ENCODE peak calls at places on chromosomes 12 and 14, in eight cellular contexts. One of them, this sample, is unnamed.

GRCh38 chr14:57009585-57010515 is 199.6 kb upstream of the OTX2 start:
- DNase-seq in NCI-H2081: no peak
- DNase-seq in AG09309: no peak
- DNase-seq in NCI-H345: no peak
- DNase-seq in KBM-7: peak
- DNase-seq in fibroblast of lung: no peak
- DNase-seq in H4: no peak
- DNase-seq in HS-27A: no peak
- DNase-seq in this sample: peak

GRCh38 chr12:66092559-66093269 is 37.8 kb downstream of the LLPH start:
- DNase-seq in NCI-H2081: no peak
- DNase-seq in AG09309: peak
- DNase-seq in NCI-H345: no peak
- DNase-seq in KBM-7: no peak
- DNase-seq in fibroblast of lung: peak
- DNase-seq in H4: no peak
- DNase-seq in HS-27A: peak
- DNase-seq in this sample: no peak

GRCh38 chr14:32940066-32940651 is 1.5 kb downstream of the NPAS3 start:
- DNase-seq in NCI-H2081: peak
- DNase-seq in AG09309: no peak
- DNase-seq in NCI-H345: peak
- DNase-seq in KBM-7: peak
- DNase-seq in fibroblast of lung: peak
- DNase-seq in H4: no peak
- DNase-seq in HS-27A: no peak
- DNase-seq in this sample: peak

GRCh38 chr12:125185740-125186470 is 120.7 kb downstream of the AACS start:
- DNase-seq in NCI-H2081: no peak
- DNase-seq in AG09309: peak
- DNase-seq in NCI-H345: peak
- DNase-seq in KBM-7: peak
- DNase-seq in fibroblast of lung: peak
- DNase-seq in H4: peak
- DNase-seq in HS-27A: no peak
- DNase-seq in this sample: peak

GRCh38 chr12:42140901-42141300 is 3.8 kb downstream of the GXYLT1 start:
- DNase-seq in NCI-H2081: no peak
- DNase-seq in AG09309: no peak
- DNase-seq in NCI-H345: no peak
- DNase-seq in KBM-7: no peak
- DNase-seq in fibroblast of lung: peak
- DNase-seq in H4: peak
- DNase-seq in HS-27A: no peak
- DNase-seq in this sample: no peak

GRCh38 chr12:130683080-130683479 is 33.0 kb downstream of the RIMBP2 start:
- DNase-seq in NCI-H2081: no peak
- DNase-seq in AG09309: no peak
- DNase-seq in NCI-H345: no peak
- DNase-seq in KBM-7: no peak
- DNase-seq in fibroblast of lung: no peak
- DNase-seq in H4: no peak
- DNase-seq in HS-27A: no peak
- DNase-seq in this sample: no peak

GRCh38 chr12:61521258-61521657 is 738.9 kb upstream of the USP15 start:
- DNase-seq in NCI-H2081: no peak
- DNase-seq in AG09309: no peak
- DNase-seq in NCI-H345: no peak
- DNase-seq in KBM-7: no peak
- DNase-seq in fibroblast of lung: no peak
- DNase-seq in H4: no peak
- DNase-seq in HS-27A: no peak
- DNase-seq in this sample: no peak

GRCh38 chr14:69539631-69540410 is 34.9 kb downstream of the CCDC177 start:
- DNase-seq in NCI-H2081: no peak
- DNase-seq in AG09309: peak
- DNase-seq in NCI-H345: no peak
- DNase-seq in KBM-7: no peak
- DNase-seq in fibroblast of lung: peak
- DNase-seq in H4: peak
- DNase-seq in HS-27A: no peak
- DNase-seq in this sample: no peak

GRCh38 chr12:2384029-2384386 is 331.2 kb downstream of the CACNA1C start:
- DNase-seq in NCI-H2081: no peak
- DNase-seq in AG09309: no peak
- DNase-seq in NCI-H345: no peak
- DNase-seq in KBM-7: no peak
- DNase-seq in fibroblast of lung: peak
- DNase-seq in H4: no peak
- DNase-seq in HS-27A: no peak
- DNase-seq in this sample: no peak

GRCh38 chr12:97500537-97500936 is 37.9 kb downstream of the RMST start:
- DNase-seq in NCI-H2081: no peak
- DNase-seq in AG09309: no peak
- DNase-seq in NCI-H345: no peak
- DNase-seq in KBM-7: no peak
- DNase-seq in fibroblast of lung: no peak
- DNase-seq in H4: no peak
- DNase-seq in HS-27A: no peak
- DNase-seq in this sample: no peak

GRCh38 chr12:58443981-58444371 is 476.3 kb downstream of the LRIG3 start:
- DNase-seq in NCI-H2081: no peak
- DNase-seq in AG09309: no peak
- DNase-seq in NCI-H345: no peak
- DNase-seq in KBM-7: no peak
- DNase-seq in fibroblast of lung: peak
- DNase-seq in H4: peak
- DNase-seq in HS-27A: no peak
- DNase-seq in this sample: peak

GRCh38 chr12:131929530-131930456 is 717 bp downstream of the PUS1 start:
- DNase-seq in NCI-H2081: no peak
- DNase-seq in AG09309: no peak
- DNase-seq in NCI-H345: peak
- DNase-seq in KBM-7: peak
- DNase-seq in fibroblast of lung: peak
- DNase-seq in H4: no peak
- DNase-seq in HS-27A: no peak
- DNase-seq in this sample: peak

GRCh38 chr12:41661141-41661540 is 473.0 kb downstream of the PDZRN4 start:
- DNase-seq in NCI-H2081: no peak
- DNase-seq in AG09309: no peak
- DNase-seq in NCI-H345: no peak
- DNase-seq in KBM-7: no peak
- DNase-seq in fibroblast of lung: no peak
- DNase-seq in H4: no peak
- DNase-seq in HS-27A: no peak
- DNase-seq in this sample: no peak

GRCh38 chr12:10381912-10382628 is 7.8 kb downstream of the KLRK1 start:
- DNase-seq in NCI-H2081: no peak
- DNase-seq in AG09309: no peak
- DNase-seq in NCI-H345: no peak
- DNase-seq in KBM-7: no peak
- DNase-seq in fibroblast of lung: no peak
- DNase-seq in H4: no peak
- DNase-seq in HS-27A: no peak
- DNase-seq in this sample: no peak

GRCh38 chr14:36212987-36213386 is 36.5 kb upstream of the PTCSC3 start:
- DNase-seq in NCI-H2081: no peak
- DNase-seq in AG09309: no peak
- DNase-seq in NCI-H345: no peak
- DNase-seq in KBM-7: no peak
- DNase-seq in fibroblast of lung: no peak
- DNase-seq in H4: no peak
- DNase-seq in HS-27A: no peak
- DNase-seq in this sample: no peak

GRCh38 chr12:24226745-24227350 is 277.4 kb upstream of the SOX5 start:
- DNase-seq in NCI-H2081: no peak
- DNase-seq in AG09309: no peak
- DNase-seq in NCI-H345: no peak
- DNase-seq in KBM-7: no peak
- DNase-seq in fibroblast of lung: peak
- DNase-seq in H4: peak
- DNase-seq in HS-27A: no peak
- DNase-seq in this sample: no peak

GRCh38 chr14:54654600-54654999 is 87.7 kb downstream of the SAMD4A start:
- DNase-seq in NCI-H2081: no peak
- DNase-seq in AG09309: no peak
- DNase-seq in NCI-H345: no peak
- DNase-seq in KBM-7: no peak
- DNase-seq in fibroblast of lung: no peak
- DNase-seq in H4: no peak
- DNase-seq in HS-27A: no peak
- DNase-seq in this sample: no peak

GRCh38 chr12:47302111-47302597 is 222.4 kb upstream of the AMIGO2 start:
- DNase-seq in NCI-H2081: no peak
- DNase-seq in AG09309: no peak
- DNase-seq in NCI-H345: no peak
- DNase-seq in KBM-7: no peak
- DNase-seq in fibroblast of lung: peak
- DNase-seq in H4: no peak
- DNase-seq in HS-27A: no peak
- DNase-seq in this sample: no peak

GRCh38 chr12:106889326-106889725 is 66.4 kb upstream of the TMEM263 start:
- DNase-seq in NCI-H2081: no peak
- DNase-seq in AG09309: no peak
- DNase-seq in NCI-H345: no peak
- DNase-seq in KBM-7: no peak
- DNase-seq in fibroblast of lung: no peak
- DNase-seq in H4: no peak
- DNase-seq in HS-27A: no peak
- DNase-seq in this sample: no peak

GRCh38 chr12:65791400-65791799 is 32.9 kb upstream of the HMGA2 start:
- DNase-seq in NCI-H2081: no peak
- DNase-seq in AG09309: no peak
- DNase-seq in NCI-H345: no peak
- DNase-seq in KBM-7: no peak
- DNase-seq in fibroblast of lung: no peak
- DNase-seq in H4: no peak
- DNase-seq in HS-27A: no peak
- DNase-seq in this sample: no peak

GRCh38 chr12:105292705-105293104 is 37.8 kb upstream of the C12orf75 start:
- DNase-seq in NCI-H2081: no peak
- DNase-seq in AG09309: no peak
- DNase-seq in NCI-H345: no peak
- DNase-seq in KBM-7: no peak
- DNase-seq in fibroblast of lung: peak
- DNase-seq in H4: no peak
- DNase-seq in HS-27A: no peak
- DNase-seq in this sample: no peak

GRCh38 chr12:114673169-114673833 is 10.7 kb downstream of the TBX3 start:
- DNase-seq in NCI-H2081: no peak
- DNase-seq in AG09309: no peak
- DNase-seq in NCI-H345: no peak
- DNase-seq in KBM-7: no peak
- DNase-seq in fibroblast of lung: peak
- DNase-seq in H4: peak
- DNase-seq in HS-27A: no peak
- DNase-seq in this sample: no peak

GRCh38 chr12:78101181-78101876 is 270.6 kb downstream of the NAV3 start:
- DNase-seq in NCI-H2081: no peak
- DNase-seq in AG09309: no peak
- DNase-seq in NCI-H345: peak
- DNase-seq in KBM-7: no peak
- DNase-seq in fibroblast of lung: peak
- DNase-seq in H4: no peak
- DNase-seq in HS-27A: no peak
- DNase-seq in this sample: peak

GRCh38 chr12:131112016-131112415 is 158.3 kb downstream of the ADGRD1 start:
- DNase-seq in NCI-H2081: no peak
- DNase-seq in AG09309: no peak
- DNase-seq in NCI-H345: no peak
- DNase-seq in KBM-7: no peak
- DNase-seq in fibroblast of lung: no peak
- DNase-seq in H4: peak
- DNase-seq in HS-27A: no peak
- DNase-seq in this sample: no peak

GRCh38 chr14:60721331-60722162 is 2.6 kb downstream of the SIX4 start:
- DNase-seq in NCI-H2081: peak
- DNase-seq in AG09309: no peak
- DNase-seq in NCI-H345: no peak
- DNase-seq in KBM-7: peak
- DNase-seq in fibroblast of lung: peak
- DNase-seq in H4: peak
- DNase-seq in HS-27A: no peak
- DNase-seq in this sample: peak

GRCh38 chr12:47755655-47756562 is 2.8 kb downstream of the RAPGEF3 start:
- DNase-seq in NCI-H2081: no peak
- DNase-seq in AG09309: no peak
- DNase-seq in NCI-H345: no peak
- DNase-seq in KBM-7: no peak
- DNase-seq in fibroblast of lung: no peak
- DNase-seq in H4: no peak
- DNase-seq in HS-27A: no peak
- DNase-seq in this sample: no peak

GRCh38 chr12:74890237-74890599 is 319.4 kb downstream of the KCNC2 start:
- DNase-seq in NCI-H2081: no peak
- DNase-seq in AG09309: peak
- DNase-seq in NCI-H345: no peak
- DNase-seq in KBM-7: no peak
- DNase-seq in fibroblast of lung: peak
- DNase-seq in H4: peak
- DNase-seq in HS-27A: peak
- DNase-seq in this sample: no peak

GRCh38 chr14:88473791-88474190 is 81.0 kb downstream of the PTPN21 start:
- DNase-seq in NCI-H2081: no peak
- DNase-seq in AG09309: no peak
- DNase-seq in NCI-H345: no peak
- DNase-seq in KBM-7: no peak
- DNase-seq in fibroblast of lung: peak
- DNase-seq in H4: no peak
- DNase-seq in HS-27A: no peak
- DNase-seq in this sample: no peak

GRCh38 chr14:105255021-105255507 is 6.7 kb downstream of the BTBD6 start:
- DNase-seq in NCI-H2081: no peak
- DNase-seq in AG09309: no peak
- DNase-seq in NCI-H345: no peak
- DNase-seq in KBM-7: peak
- DNase-seq in fibroblast of lung: peak
- DNase-seq in H4: no peak
- DNase-seq in HS-27A: no peak
- DNase-seq in this sample: no peak

GRCh38 chr14:50954811-50955372 is 10.6 kb upstream of the PYGL start:
- DNase-seq in NCI-H2081: peak
- DNase-seq in AG09309: no peak
- DNase-seq in NCI-H345: peak
- DNase-seq in KBM-7: peak
- DNase-seq in fibroblast of lung: peak
- DNase-seq in H4: peak
- DNase-seq in HS-27A: no peak
- DNase-seq in this sample: peak

GRCh38 chr12:33357181-33357580 is 82.4 kb downstream of the SYT10 start:
- DNase-seq in NCI-H2081: no peak
- DNase-seq in AG09309: no peak
- DNase-seq in NCI-H345: no peak
- DNase-seq in KBM-7: no peak
- DNase-seq in fibroblast of lung: no peak
- DNase-seq in H4: no peak
- DNase-seq in HS-27A: no peak
- DNase-seq in this sample: no peak